ENCODE peak calls at places on chromosome 13, in five cellular contexts. A is heart left ventricle, Z is left ventricle myocardium inferior, M is neural progenitor cell, W is A673. E is an unnamed sample.

GRCh38 chr13:108227651-108228272 is 9.6 kb downstream of the ABHD13 start:
- DNase-seq in A (no peak), Z (no peak), M (peak; percentile 41), W (peak; percentile 65), E (peak; percentile 64)

GRCh38 chr13:60629158-60629557 is 232.1 kb downstream of the TDRD3 start:
- DNase-seq in A (no peak), Z (no peak), M (peak; percentile 83), W (no peak), E (no peak)

GRCh38 chr13:44404261-44405139 is 30.9 kb downstream of the SERP2 start:
- DNase-seq in A (no peak), Z (no peak), M (peak; percentile 40), W (no peak), E (no peak)

GRCh38 chr13:31053098-31053497 is 108.6 kb downstream of the HSPH1 start:
- DNase-seq in A (peak; percentile 84), Z (peak; percentile 29), M (no peak), W (no peak), E (no peak)

GRCh38 chr13:20006206-20006605 is 47.7 kb downstream of the ZMYM2 start:
- DNase-seq in A (no peak), Z (no peak), M (no peak), W (no peak), E (no peak)

GRCh38 chr13:42055500-42056085 is 7.1 kb downstream of the DGKH start:
- DNase-seq in A (no peak), Z (no peak), M (no peak), W (no peak), E (no peak)

GRCh38 chr13:90414691-90415596 is 932.5 kb upstream of the MIR17HG start:
- DNase-seq in A (no peak), Z (no peak), M (no peak), W (peak; percentile 66), E (no peak)

GRCh38 chr13:48097793-48098192 is 2.9 kb upstream of the MED4 start:
- DNase-seq in A (no peak), Z (no peak), M (no peak), W (no peak), E (no peak)

GRCh38 chr13:43558942-43559341 is 227.8 kb downstream of the ENOX1 start:
- DNase-seq in A (no peak), Z (peak; percentile 16), M (no peak), W (no peak), E (no peak)

GRCh38 chr13:50016421-50016820 is 1.2 kb downstream of the KCNRG start:
- DNase-seq in A (no peak), Z (no peak), M (no peak), W (no peak), E (no peak)

GRCh38 chr13:72808917-72809500 is 27.1 kb downstream of the PIBF1 start:
- DNase-seq in A (no peak), Z (no peak), M (peak; percentile 9), W (peak; percentile 42), E (peak; percentile 28)

GRCh38 chr13:60572003-60572792 is 175.2 kb downstream of the TDRD3 start:
- DNase-seq in A (no peak), Z (no peak), M (peak; percentile 20), W (peak; percentile 92), E (no peak)

GRCh38 chr13:38686635-38687245 is at the start of gene FREM2:
- DNase-seq in A (no peak), Z (no peak), M (peak; percentile 97), W (peak; percentile 97), E (peak; percentile 96)

GRCh38 chr13:36282818-36283432 is 14.7 kb downstream of the CCDC169 start:
- DNase-seq in A (no peak), Z (no peak), M (peak; percentile 41), W (peak; percentile 71), E (peak; percentile 67)

GRCh38 chr13:46551410-46552301 is 1.3 kb upstream of the LRCH1 start:
- DNase-seq in A (peak; percentile 82), Z (peak; percentile 86), M (peak; percentile 85), W (peak; percentile 92), E (peak; percentile 78)

GRCh38 chr13:67136157-67136556 is 94.0 kb downstream of the PCDH9 start:
- DNase-seq in A (no peak), Z (no peak), M (no peak), W (no peak), E (peak; percentile 48)

GRCh38 chr13:44351505-44351854 is 22.1 kb upstream of the SERP2 start:
- DNase-seq in A (no peak), Z (no peak), M (no peak), W (no peak), E (no peak)

GRCh38 chr13:26220575-26220974 is 1.5 kb downstream of the RNF6 start:
- DNase-seq in A (no peak), Z (no peak), M (no peak), W (no peak), E (no peak)

GRCh38 chr13:66659291-66660012 is 570.7 kb downstream of the PCDH9 start:
- DNase-seq in A (no peak), Z (no peak), M (no peak), W (peak; percentile 15), E (peak; percentile 6)

GRCh38 chr13:44876782-44877324 is 112.4 kb downstream of the NUFIP1 start:
- DNase-seq in A (no peak), Z (no peak), M (peak; percentile 47), W (no peak), E (peak; percentile 9)

GRCh38 chr13:27622102-27622820 is 569 bp downstream of the POLR1D start:
- DNase-seq in A (no peak), Z (no peak), M (no peak), W (peak; percentile 29), E (no peak)

GRCh38 chr13:31781064-31781463 is 41.7 kb downstream of the RXFP2 start:
- DNase-seq in A (no peak), Z (no peak), M (no peak), W (no peak), E (no peak)

GRCh38 chr13:28094311-28094710 is 6.1 kb downstream of the FLT3 start:
- DNase-seq in A (no peak), Z (no peak), M (no peak), W (no peak), E (no peak)

GRCh38 chr13:46614582-46614981 is 61.6 kb downstream of the LRCH1 start:
- DNase-seq in A (no peak), Z (no peak), M (no peak), W (no peak), E (no peak)

GRCh38 chr13:41848435-41849255 is 112.3 kb downstream of the VWA8 start:
- DNase-seq in A (no peak), Z (no peak), M (no peak), W (no peak), E (peak; percentile 56)

GRCh38 chr13:36341718-36342117 is 4.5 kb downstream of the SPART start:
- DNase-seq in A (no peak), Z (no peak), M (no peak), W (no peak), E (peak; percentile 55)

GRCh38 chr13:90950134-90950533 is 397.4 kb upstream of the MIR17HG start:
- DNase-seq in A (no peak), Z (no peak), M (no peak), W (no peak), E (no peak)

GRCh38 chr13:96636310-96636709 is 358.0 kb downstream of the OXGR1 start:
- DNase-seq in A (no peak), Z (no peak), M (no peak), W (no peak), E (no peak)

GRCh38 chr13:50156140-50156539 is 140.9 kb downstream of the KCNRG start:
- DNase-seq in A (no peak), Z (no peak), M (no peak), W (no peak), E (peak; percentile 65)

GRCh38 chr13:100340865-100341264 is 247.7 kb downstream of the GGACT start:
- DNase-seq in A (no peak), Z (no peak), M (no peak), W (no peak), E (no peak)

GRCh38 chr13:112917731-112918130 is 51.3 kb upstream of the MCF2L start:
- DNase-seq in A (no peak), Z (no peak), M (no peak), W (no peak), E (no peak)
- TF ChIP-seq CTCF in A (no peak), Z (no peak), M (no peak), W (no peak), E (no peak)

DNA sequence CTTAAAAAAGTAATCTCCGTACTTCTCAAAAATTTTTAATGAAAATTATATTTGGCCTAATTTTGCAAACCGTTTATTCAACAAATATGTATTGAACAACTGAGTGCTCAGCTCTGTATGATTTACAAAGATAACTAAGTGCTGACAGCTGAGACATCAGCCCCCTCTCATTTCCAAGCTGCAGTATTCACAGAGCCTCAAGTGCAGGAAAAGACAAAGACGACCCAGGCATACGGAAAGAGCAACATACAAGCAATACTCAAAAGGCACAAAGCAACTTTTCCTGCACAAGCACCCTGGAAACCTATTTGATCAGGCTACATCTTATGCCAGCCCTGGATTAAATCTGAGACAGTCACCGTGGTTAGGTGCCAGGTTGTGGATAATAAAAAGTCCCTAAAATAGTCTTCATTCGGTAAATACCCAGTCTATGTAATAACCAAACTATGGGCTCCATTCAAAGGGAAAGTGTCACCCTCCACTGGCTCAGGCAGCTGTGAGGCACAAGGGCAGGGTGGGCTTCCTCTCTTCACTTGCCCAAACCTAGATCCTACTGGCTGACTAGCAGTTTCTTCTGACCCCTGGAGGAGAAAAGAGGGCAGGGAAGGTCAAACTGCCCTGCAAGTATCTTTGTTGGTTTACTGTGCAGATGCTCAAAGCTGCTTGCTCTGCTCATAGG is 65.5 kb downstream of the TBC1D4 start:
- DNase-seq in A (no peak), Z (no peak), M (no peak), W (no peak), E (peak; percentile 30)
- H3K4me1 ChIP-seq in A (peaks cover 67% of the 10 kb centered on the region), Z (peaks cover 79% of the 10 kb centered on the region), M (peaks cover 7% of the 10 kb centered on the region), W (no peaks in the 10 kb centered on the region), E (peaks cover 52% of the 10 kb centered on the region)

GRCh38 chr13:97913206-97913605 is 40.3 kb upstream of the IPO5 start:
- DNase-seq in A (no peak), Z (no peak), M (no peak), W (no peak), E (no peak)

GRCh38 chr13:97914537-97914936 is 38.9 kb upstream of the IPO5 start:
- DNase-seq in A (no peak), Z (no peak), M (no peak), W (no peak), E (no peak)

GRCh38 chr13:97912139-97912535 is 41.3 kb upstream of the IPO5 start:
- DNase-seq in A (no peak), Z (no peak), M (no peak), W (no peak), E (no peak)

DNA sequence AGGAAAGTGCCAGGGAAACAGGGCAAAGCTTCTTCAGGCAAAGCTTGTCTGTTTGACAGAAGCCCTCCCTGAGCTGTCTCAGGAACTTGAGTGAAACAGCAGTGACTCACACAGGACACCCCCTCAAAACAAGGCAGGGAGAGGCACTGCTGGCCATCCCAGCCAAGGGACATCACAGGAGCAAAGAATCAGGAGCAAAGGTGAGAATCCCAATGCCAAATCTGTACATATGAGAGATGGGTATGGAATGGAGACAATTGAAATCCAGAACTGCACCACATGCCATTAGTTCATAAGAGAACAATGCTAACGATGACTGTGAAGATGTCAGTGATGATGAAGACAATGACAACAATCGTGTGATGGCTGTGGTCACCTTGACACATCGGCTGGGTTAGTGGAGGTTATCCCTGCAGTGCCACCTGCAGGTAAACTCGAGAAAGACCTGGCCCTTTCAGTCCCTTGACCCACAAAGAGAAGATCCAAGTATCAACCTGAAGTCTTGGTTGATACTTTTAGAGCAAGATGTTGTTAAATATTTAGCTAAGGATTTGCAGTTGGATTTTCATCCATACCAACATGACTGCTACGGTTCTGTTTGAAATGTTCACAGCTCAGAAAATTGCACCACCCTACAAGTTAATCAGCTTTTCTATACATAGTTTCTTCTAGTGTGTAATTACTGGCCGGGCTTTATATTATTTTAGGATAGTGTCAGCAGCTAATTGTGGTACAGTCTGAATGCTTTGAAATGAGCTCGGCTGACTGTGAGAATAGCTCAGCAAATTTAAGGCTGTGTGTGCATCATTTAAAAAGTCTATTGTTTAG is 42.0 kb upstream of the IPO5 start:
- DNase-seq in A (no peak), Z (no peak), M (peak; percentile 39), W (no peak), E (peak; percentile 22)
- TF ChIP-seq CTCF in A (peak; percentile 36), Z (peak; percentile 48), M (peak; percentile 63), W (peak; percentile 56), E (peak; percentile 48)

GRCh38 chr13:75010941-75011340 is 471.0 kb downstream of the TBC1D4 start:
- DNase-seq in A (no peak), Z (no peak), M (no peak), W (no peak), E (no peak)
- H3K4me1 ChIP-seq in A (no peaks in the 10 kb centered on the region), Z (no peaks in the 10 kb centered on the region), M (no peaks in the 10 kb centered on the region), W (no peaks in the 10 kb centered on the region), E (no peaks in the 10 kb centered on the region)

E was measured in cardiac muscle cell.